ENCODE peak calls at places on chromosomes 6 and 20, in seven cellular contexts. Q, K, O, A, I, N and S are unnamed samples.

GRCh38 chr6:60679175-60679574 is 1606.8 kb downstream of the KHDRBS2 start:
- DNase-seq in Q (no peak), K (no peak), O (no peak), A (no peak), I (no peak), N (no peak), S (no peak)

GRCh38 chr20:22575737-22576136 is 8.6 kb downstream of the FOXA2 start:
- DNase-seq in Q (no peak), K (no peak), O (no peak), A (no peak), I (no peak), N (no peak), S (no peak)

GRCh38 chr6:129736105-129736504 is 26.1 kb upstream of the ARHGAP18 start:
- DNase-seq in Q (no peak), K (no peak), O (no peak), A (no peak), I (no peak), N (no peak), S (no peak)

GRCh38 chr20:49674383-49675352 is 39.0 kb downstream of the B4GALT5 start:
- DNase-seq in Q (peak; percentile 98), K (no peak), O (peak; percentile 90), A (no peak), I (no peak), N (no peak), S (peak; percentile 52)

GRCh38 chr6:142870787-142871371 is 74.1 kb downstream of the HIVEP2 start:
- DNase-seq in Q (no peak), K (no peak), O (no peak), A (no peak), I (no peak), N (no peak), S (no peak)

GRCh38 chr6:40164345-40164755 is 230.1 kb upstream of the MOCS1 start:
- DNase-seq in Q (no peak), K (peak; percentile 52), O (no peak), A (peak; percentile 91), I (no peak), N (no peak), S (peak; percentile 63)

GRCh38 chr20:1330075-1330830 is 1.3 kb upstream of the SDCBP2 start:
- DNase-seq in Q (no peak), K (peak; percentile 13), O (no peak), A (no peak), I (peak; percentile 3), N (peak; percentile 63), S (no peak)

GRCh38 chr20:56630086-56630493 is 984 bp downstream of the TFAP2C start:
- DNase-seq in Q (no peak), K (peak; percentile 91), O (peak; percentile 54), A (peak; percentile 26), I (peak; percentile 59), N (no peak), S (peak; percentile 97)

GRCh38 chr20:5504061-5504739 is 187.4 kb upstream of the PROKR2 start:
- DNase-seq in Q (peak; percentile 40), K (no peak), O (no peak), A (peak; percentile 58), I (peak; percentile 85), N (no peak), S (no peak)

GRCh38 chr6:130848945-130849344 is 21.7 kb downstream of the SMLR1 start:
- DNase-seq in Q (no peak), K (no peak), O (no peak), A (no peak), I (no peak), N (no peak), S (no peak)

GRCh38 chr20:36754656-36755222 is 8.8 kb upstream of the NDRG3 start:
- DNase-seq in Q (peak; percentile 84), K (peak; percentile 60), O (peak; percentile 37), A (peak; percentile 63), I (peak; percentile 71), N (no peak), S (peak; percentile 78)

GRCh38 chr20:10784337-10785183 is 110.8 kb upstream of the JAG1 start:
- DNase-seq in Q (no peak), K (no peak), O (no peak), A (no peak), I (no peak), N (no peak), S (no peak)

GRCh38 chr6:13378669-13379590 is 50.6 kb upstream of the TBC1D7 start:
- DNase-seq in Q (no peak), K (no peak), O (no peak), A (no peak), I (no peak), N (no peak), S (no peak)

GRCh38 chr6:158978752-158979151 is 21.2 kb downstream of the RSPH3 start:
- DNase-seq in Q (no peak), K (no peak), O (no peak), A (no peak), I (no peak), N (no peak), S (peak; percentile 68)

GRCh38 chr20:48733296-48733790 is 94.5 kb downstream of the PREX1 start:
- DNase-seq in Q (no peak), K (no peak), O (no peak), A (no peak), I (no peak), N (no peak), S (peak; percentile 89)

GRCh38 chr6:46746691-46747090 is at the start of gene ANKRD66:
- DNase-seq in Q (no peak), K (no peak), O (no peak), A (no peak), I (no peak), N (no peak), S (no peak)

GRCh38 chr6:118581489-118581959 is 33.4 kb downstream of the PLN start:
- DNase-seq in Q (no peak), K (no peak), O (no peak), A (peak; percentile 17), I (no peak), N (no peak), S (no peak)

GRCh38 chr6:24196198-24196597 is 70.2 kb downstream of the NRSN1 start:
- DNase-seq in Q (peak; percentile 16), K (no peak), O (no peak), A (no peak), I (no peak), N (no peak), S (no peak)

GRCh38 chr6:169880516-169880915 is 129.1 kb downstream of the ERMARD start:
- DNase-seq in Q (no peak), K (peak; percentile 19), O (no peak), A (no peak), I (peak; percentile 1), N (no peak), S (no peak)
- TF ChIP-seq JUND in Q (no peak), K (no peak), O (no peak), A (no peak), I (no peak), N (no peak), S (no peak)

GRCh38 chr6:161434331-161434730 is 160.5 kb upstream of the AGPAT4 start:
- DNase-seq in Q (no peak), K (no peak), O (no peak), A (no peak), I (no peak), N (no peak), S (no peak)

GRCh38 chr6:161434921-161435411 is 161.1 kb upstream of the AGPAT4 start:
- DNase-seq in Q (no peak), K (no peak), O (no peak), A (no peak), I (no peak), N (no peak), S (no peak)

GRCh38 chr6:161437851-161438250 is 164.0 kb upstream of the AGPAT4 start:
- DNase-seq in Q (no peak), K (no peak), O (no peak), A (no peak), I (no peak), N (no peak), S (no peak)

GRCh38 chr6:161436106-161436876 is 162.4 kb upstream of the AGPAT4 start:
- DNase-seq in Q (no peak), K (no peak), O (no peak), A (no peak), I (no peak), N (no peak), S (no peak)

DNA sequence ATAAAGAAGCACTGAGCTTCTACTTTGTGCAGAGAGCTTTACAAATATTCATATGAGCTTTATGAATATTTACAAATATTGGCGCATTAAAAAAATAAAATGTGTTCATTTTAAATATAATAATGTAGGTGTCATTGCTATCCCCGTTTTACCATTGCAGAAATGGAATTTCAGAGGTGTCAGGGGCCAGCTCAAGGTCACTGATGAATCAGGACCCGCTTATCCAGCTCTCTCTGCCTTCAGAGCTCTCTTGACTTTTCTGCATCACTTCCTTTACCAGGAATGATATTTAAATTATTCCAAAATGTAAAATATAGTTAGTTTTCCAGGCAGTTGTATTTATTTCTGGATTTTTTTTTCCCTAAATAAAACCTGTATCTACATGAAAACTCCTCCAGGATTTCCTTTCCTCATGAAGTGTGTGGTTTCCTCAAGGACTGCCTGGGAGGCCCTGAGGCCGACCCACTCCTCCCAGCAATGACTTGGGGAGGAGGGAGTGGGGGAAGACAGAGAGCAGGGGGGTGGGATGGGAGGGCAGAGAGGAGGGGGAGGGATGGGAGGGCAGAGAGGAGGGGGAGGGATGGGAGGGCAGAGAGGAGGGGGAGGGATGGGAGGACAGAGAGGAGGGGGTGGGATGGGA is 161.7 kb upstream of the AGPAT4 start:
- DNase-seq in Q (no peak), K (no peak), O (no peak), A (no peak), I (no peak), N (no peak), S (no peak)
- TF ChIP-seq JUND in Q (no peak), K (no peak), O (no peak), A (no peak), I (no peak), N (no peak), S (no peak)

DNA sequence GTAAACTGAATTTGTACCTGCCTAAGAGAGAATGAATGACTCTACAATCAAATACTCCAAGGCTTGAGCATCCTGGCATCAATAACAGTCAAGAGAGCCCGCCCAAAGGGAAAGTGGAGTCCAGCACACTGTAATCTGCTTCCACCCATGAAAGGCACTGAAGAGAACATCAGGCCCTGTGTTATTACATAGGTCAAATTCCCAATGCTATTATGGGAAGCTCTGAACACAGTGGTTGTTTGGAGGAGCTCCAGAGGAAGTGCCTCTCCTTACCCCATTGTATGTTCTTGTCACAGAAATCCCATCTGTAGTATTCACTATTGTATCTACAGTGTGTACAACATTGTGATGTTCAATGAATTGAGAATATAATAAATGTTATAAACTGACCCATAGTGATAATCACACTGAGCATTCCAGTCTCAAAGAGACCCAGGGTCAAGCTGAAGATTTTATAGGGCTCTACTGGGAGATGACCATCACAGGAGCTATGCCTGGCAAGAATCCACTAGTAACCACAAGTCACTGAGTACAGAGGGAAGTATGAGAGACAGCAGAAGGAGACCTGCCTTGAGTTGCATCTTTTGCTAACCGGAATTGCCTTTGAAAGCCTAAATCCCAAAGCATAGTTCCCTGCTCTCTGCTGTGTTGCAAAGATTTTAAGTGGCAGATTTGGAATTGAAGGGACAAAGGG is 446.7 kb downstream of the GJA1 start:
- DNase-seq in Q (no peak), K (no peak), O (no peak), A (no peak), I (no peak), N (no peak), S (no peak)
- TF ChIP-seq JUND in Q (no peak), K (no peak), O (no peak), A (no peak), I (peak; percentile 42), N (no peak), S (no peak)

GRCh38 chr20:31906001-31906400 is 35.6 kb downstream of the TTLL9 start:
- DNase-seq in Q (no peak), K (no peak), O (no peak), A (no peak), I (no peak), N (no peak), S (no peak)
- TF ChIP-seq JUND in Q (no peak), K (no peak), O (no peak), A (no peak), I (no peak), N (no peak), S (no peak)

GRCh38 chr6:37783831-37784584 is 35.5 kb upstream of the ZFAND3 start:
- DNase-seq in Q (no peak), K (peak; percentile 66), O (no peak), A (no peak), I (no peak), N (no peak), S (no peak)
- TF ChIP-seq JUND in Q (no peak), K (no peak), O (no peak), A (no peak), I (no peak), N (no peak), S (no peak)